ENCODE peak calls at places on chromosomes 1 and 21, in eight cellular contexts. One of them, this sample, is unnamed.

GRCh38 chr1:54096491-54097235 is 43.3 kb downstream of the TCEANC2 start:
- DNase-seq in H9: no peak
- DNase-seq in Calu3: no peak
- DNase-seq in GOT3: no peak
- DNase-seq in HFF-Myc: no peak
- DNase-seq in activated CD4-positive, alpha-beta T cell treated with anti-CD3 and anti-CD28 coated beads, Interleukin-2, amount 50 U/mL, for 4 hours: no peak
- DNase-seq in skeletal muscle cell: no peak
- DNase-seq in tibial nerve: no peak
- DNase-seq in this sample: no peak

GRCh38 chr1:117093870-117094621 is 27.5 kb downstream of the TRIM45 start:
- DNase-seq in H9: peak; percentile 35
- DNase-seq in Calu3: peak; percentile 1
- DNase-seq in GOT3: no peak
- DNase-seq in HFF-Myc: peak; percentile 84
- DNase-seq in activated CD4-positive, alpha-beta T cell treated with anti-CD3 and anti-CD28 coated beads, Interleukin-2, amount 50 U/mL, for 4 hours: peak; percentile 21
- DNase-seq in skeletal muscle cell: peak; percentile 43
- DNase-seq in tibial nerve: no peak
- DNase-seq in this sample: no peak

GRCh38 chr1:60972841-60973364 is 109.5 kb upstream of the NFIA start:
- DNase-seq in H9: no peak
- DNase-seq in Calu3: no peak
- DNase-seq in GOT3: no peak
- DNase-seq in HFF-Myc: peak; percentile 72
- DNase-seq in activated CD4-positive, alpha-beta T cell treated with anti-CD3 and anti-CD28 coated beads, Interleukin-2, amount 50 U/mL, for 4 hours: no peak
- DNase-seq in skeletal muscle cell: peak; percentile 49
- DNase-seq in tibial nerve: no peak
- DNase-seq in this sample: no peak

GRCh38 chr1:49036700-49037099 is 260.0 kb upstream of the BEND5 start:
- DNase-seq in H9: peak; percentile 46
- DNase-seq in Calu3: peak; percentile 2
- DNase-seq in GOT3: no peak
- DNase-seq in HFF-Myc: no peak
- DNase-seq in activated CD4-positive, alpha-beta T cell treated with anti-CD3 and anti-CD28 coated beads, Interleukin-2, amount 50 U/mL, for 4 hours: no peak
- DNase-seq in skeletal muscle cell: no peak
- DNase-seq in tibial nerve: no peak
- DNase-seq in this sample: no peak

GRCh38 chr1:204453141-204453772 is 41.3 kb downstream of the PIK3C2B start:
- DNase-seq in H9: peak; percentile 47
- DNase-seq in Calu3: no peak
- DNase-seq in GOT3: no peak
- DNase-seq in HFF-Myc: no peak
- DNase-seq in activated CD4-positive, alpha-beta T cell treated with anti-CD3 and anti-CD28 coated beads, Interleukin-2, amount 50 U/mL, for 4 hours: peak; percentile 75
- DNase-seq in skeletal muscle cell: no peak
- DNase-seq in tibial nerve: no peak
- DNase-seq in this sample: no peak

GRCh38 chr1:1421147-1421906 is at the start of gene ANKRD65:
- DNase-seq in H9: peak; percentile 37
- DNase-seq in Calu3: no peak
- DNase-seq in GOT3: no peak
- DNase-seq in HFF-Myc: no peak
- DNase-seq in activated CD4-positive, alpha-beta T cell treated with anti-CD3 and anti-CD28 coated beads, Interleukin-2, amount 50 U/mL, for 4 hours: no peak
- DNase-seq in skeletal muscle cell: no peak
- DNase-seq in tibial nerve: no peak
- DNase-seq in this sample: no peak

GRCh38 chr1:92484472-92485373 is 2.0 kb downstream of the GFI1 start:
- DNase-seq in H9: peak; percentile 63
- DNase-seq in Calu3: peak; percentile 34
- DNase-seq in GOT3: no peak
- DNase-seq in HFF-Myc: no peak
- DNase-seq in activated CD4-positive, alpha-beta T cell treated with anti-CD3 and anti-CD28 coated beads, Interleukin-2, amount 50 U/mL, for 4 hours: peak; percentile 72
- DNase-seq in skeletal muscle cell: no peak
- DNase-seq in tibial nerve: no peak
- DNase-seq in this sample: no peak

GRCh38 chr1:17932164-17932563 is 175.4 kb upstream of the IGSF21 start:
- DNase-seq in H9: no peak
- DNase-seq in Calu3: no peak
- DNase-seq in GOT3: no peak
- DNase-seq in HFF-Myc: no peak
- DNase-seq in activated CD4-positive, alpha-beta T cell treated with anti-CD3 and anti-CD28 coated beads, Interleukin-2, amount 50 U/mL, for 4 hours: no peak
- DNase-seq in skeletal muscle cell: no peak
- DNase-seq in tibial nerve: no peak
- DNase-seq in this sample: no peak

GRCh38 chr1:240285541-240285940 is 193.9 kb downstream of the FMN2 start:
- DNase-seq in H9: no peak
- DNase-seq in Calu3: no peak
- DNase-seq in GOT3: no peak
- DNase-seq in HFF-Myc: no peak
- DNase-seq in activated CD4-positive, alpha-beta T cell treated with anti-CD3 and anti-CD28 coated beads, Interleukin-2, amount 50 U/mL, for 4 hours: no peak
- DNase-seq in skeletal muscle cell: peak; percentile 87
- DNase-seq in tibial nerve: peak; percentile 16
- DNase-seq in this sample: no peak

GRCh38 chr1:27990920-27991537 is 31.3 kb downstream of the XKR8 start:
- DNase-seq in H9: no peak
- DNase-seq in Calu3: no peak
- DNase-seq in GOT3: no peak
- DNase-seq in HFF-Myc: no peak
- DNase-seq in activated CD4-positive, alpha-beta T cell treated with anti-CD3 and anti-CD28 coated beads, Interleukin-2, amount 50 U/mL, for 4 hours: no peak
- DNase-seq in skeletal muscle cell: no peak
- DNase-seq in tibial nerve: no peak
- DNase-seq in this sample: no peak

GRCh38 chr1:12177999-12178441 is 11.2 kb downstream of the TNFRSF1B start:
- DNase-seq in H9: peak; percentile 46
- DNase-seq in Calu3: peak; percentile 30
- DNase-seq in GOT3: no peak
- DNase-seq in HFF-Myc: no peak
- DNase-seq in activated CD4-positive, alpha-beta T cell treated with anti-CD3 and anti-CD28 coated beads, Interleukin-2, amount 50 U/mL, for 4 hours: peak; percentile 98
- DNase-seq in skeletal muscle cell: peak; percentile 87
- DNase-seq in tibial nerve: peak; percentile 66
- DNase-seq in this sample: no peak

GRCh38 chr1:199612976-199613774 is 414.3 kb upstream of the NR5A2 start:
- DNase-seq in H9: no peak
- DNase-seq in Calu3: peak; percentile 33
- DNase-seq in GOT3: no peak
- DNase-seq in HFF-Myc: no peak
- DNase-seq in activated CD4-positive, alpha-beta T cell treated with anti-CD3 and anti-CD28 coated beads, Interleukin-2, amount 50 U/mL, for 4 hours: no peak
- DNase-seq in skeletal muscle cell: peak; percentile 3
- DNase-seq in tibial nerve: no peak
- DNase-seq in this sample: no peak

GRCh38 chr1:196403803-196404690 is 204.2 kb downstream of the KCNT2 start:
- DNase-seq in H9: no peak
- DNase-seq in Calu3: no peak
- DNase-seq in GOT3: no peak
- DNase-seq in HFF-Myc: no peak
- DNase-seq in activated CD4-positive, alpha-beta T cell treated with anti-CD3 and anti-CD28 coated beads, Interleukin-2, amount 50 U/mL, for 4 hours: no peak
- DNase-seq in skeletal muscle cell: no peak
- DNase-seq in tibial nerve: no peak
- DNase-seq in this sample: no peak

GRCh38 chr1:46535063-46535462 is 16.4 kb downstream of the KNCN start:
- DNase-seq in H9: no peak
- DNase-seq in Calu3: peak; percentile 72
- DNase-seq in GOT3: no peak
- DNase-seq in HFF-Myc: no peak
- DNase-seq in activated CD4-positive, alpha-beta T cell treated with anti-CD3 and anti-CD28 coated beads, Interleukin-2, amount 50 U/mL, for 4 hours: no peak
- DNase-seq in skeletal muscle cell: no peak
- DNase-seq in tibial nerve: no peak
- DNase-seq in this sample: no peak

GRCh38 chr1:245129321-245129720 is 25.5 kb upstream of the KIF26B start:
- DNase-seq in H9: no peak
- DNase-seq in Calu3: no peak
- DNase-seq in GOT3: no peak
- DNase-seq in HFF-Myc: no peak
- DNase-seq in activated CD4-positive, alpha-beta T cell treated with anti-CD3 and anti-CD28 coated beads, Interleukin-2, amount 50 U/mL, for 4 hours: no peak
- DNase-seq in skeletal muscle cell: no peak
- DNase-seq in tibial nerve: no peak
- DNase-seq in this sample: no peak

GRCh38 chr1:160076295-160076694 is 5.0 kb upstream of the KCNJ9 start:
- DNase-seq in H9: no peak
- DNase-seq in Calu3: no peak
- DNase-seq in GOT3: no peak
- DNase-seq in HFF-Myc: no peak
- DNase-seq in activated CD4-positive, alpha-beta T cell treated with anti-CD3 and anti-CD28 coated beads, Interleukin-2, amount 50 U/mL, for 4 hours: no peak
- DNase-seq in skeletal muscle cell: no peak
- DNase-seq in tibial nerve: no peak
- DNase-seq in this sample: no peak

GRCh38 chr1:156866679-156867015 is 6.0 kb downstream of the NTRK1 start:
- DNase-seq in H9: no peak
- DNase-seq in Calu3: no peak
- DNase-seq in GOT3: no peak
- DNase-seq in HFF-Myc: no peak
- DNase-seq in activated CD4-positive, alpha-beta T cell treated with anti-CD3 and anti-CD28 coated beads, Interleukin-2, amount 50 U/mL, for 4 hours: no peak
- DNase-seq in skeletal muscle cell: no peak
- DNase-seq in tibial nerve: no peak
- DNase-seq in this sample: no peak

GRCh38 chr21:16004121-16004520 is 274.3 kb downstream of the USP25 start:
- DNase-seq in H9: no peak
- DNase-seq in Calu3: no peak
- DNase-seq in GOT3: no peak
- DNase-seq in HFF-Myc: no peak
- DNase-seq in activated CD4-positive, alpha-beta T cell treated with anti-CD3 and anti-CD28 coated beads, Interleukin-2, amount 50 U/mL, for 4 hours: no peak
- DNase-seq in skeletal muscle cell: peak; percentile 31
- DNase-seq in tibial nerve: no peak
- DNase-seq in this sample: no peak

GRCh38 chr1:92310185-92310597 is 11.3 kb downstream of the RPAP2 start:
- DNase-seq in H9: no peak
- DNase-seq in Calu3: no peak
- DNase-seq in GOT3: no peak
- DNase-seq in HFF-Myc: no peak
- DNase-seq in activated CD4-positive, alpha-beta T cell treated with anti-CD3 and anti-CD28 coated beads, Interleukin-2, amount 50 U/mL, for 4 hours: no peak
- DNase-seq in skeletal muscle cell: no peak
- DNase-seq in tibial nerve: no peak
- DNase-seq in this sample: no peak

GRCh38 chr1:95308276-95308675 is 74.3 kb downstream of the RWDD3 start:
- DNase-seq in H9: no peak
- DNase-seq in Calu3: no peak
- DNase-seq in GOT3: no peak
- DNase-seq in HFF-Myc: no peak
- DNase-seq in activated CD4-positive, alpha-beta T cell treated with anti-CD3 and anti-CD28 coated beads, Interleukin-2, amount 50 U/mL, for 4 hours: no peak
- DNase-seq in skeletal muscle cell: no peak
- DNase-seq in tibial nerve: no peak
- DNase-seq in this sample: no peak

GRCh38 chr1:7224644-7225043 is 439.4 kb downstream of the CAMTA1 start:
- DNase-seq in H9: peak; percentile 72
- DNase-seq in Calu3: no peak
- DNase-seq in GOT3: no peak
- DNase-seq in HFF-Myc: no peak
- DNase-seq in activated CD4-positive, alpha-beta T cell treated with anti-CD3 and anti-CD28 coated beads, Interleukin-2, amount 50 U/mL, for 4 hours: no peak
- DNase-seq in skeletal muscle cell: no peak
- DNase-seq in tibial nerve: no peak
- DNase-seq in this sample: no peak

GRCh38 chr1:38228718-38229117 is 182.1 kb upstream of the POU3F1 start:
- DNase-seq in H9: no peak
- DNase-seq in Calu3: no peak
- DNase-seq in GOT3: no peak
- DNase-seq in HFF-Myc: no peak
- DNase-seq in activated CD4-positive, alpha-beta T cell treated with anti-CD3 and anti-CD28 coated beads, Interleukin-2, amount 50 U/mL, for 4 hours: no peak
- DNase-seq in skeletal muscle cell: no peak
- DNase-seq in tibial nerve: no peak
- DNase-seq in this sample: no peak

GRCh38 chr1:22503721-22504410 is 52.2 kb downstream of the ZBTB40 start:
- DNase-seq in H9: no peak
- DNase-seq in Calu3: no peak
- DNase-seq in GOT3: no peak
- DNase-seq in HFF-Myc: no peak
- DNase-seq in activated CD4-positive, alpha-beta T cell treated with anti-CD3 and anti-CD28 coated beads, Interleukin-2, amount 50 U/mL, for 4 hours: no peak
- DNase-seq in skeletal muscle cell: no peak
- DNase-seq in tibial nerve: no peak
- DNase-seq in this sample: no peak